ENCODE peak calls at places on chromosomes 4 and X, in ten cellular contexts. U is ovary, L is OCI-LY7, Z is mucosa of descending colon, R is GM23338, S is AG09309, H is neural progenitor cell, O is sigmoid colon, X is thyroid gland, K is endodermal cell. N is an unnamed sample.

GRCh38 chrX:110853610-110854009 is 58.0 kb upstream of the CHRDL1 start:
- DNase-seq in U (no peak), L (no peak), Z (no peak), R (peak), S (no peak), H (peak), O (no peak), X (peak), K (peak), N (peak)

GRCh38 chrX:153646620-153647373 is at the start of gene DUSP9:
- DNase-seq in U (peak), L (no peak), Z (peak), R (peak), S (no peak), H (peak), O (peak), X (peak), K (peak), N (no peak)

GRCh38 chr4:159446266-159446976 is 343.5 kb downstream of the RAPGEF2 start:
- DNase-seq in U (no peak), L (peak), Z (no peak), R (peak), S (peak), H (peak), O (no peak), X (peak), K (peak), N (peak)

GRCh38 chrX:13376857-13377441 is 57.1 kb upstream of the ATXN3L start:
- DNase-seq in U (no peak), L (no peak), Z (no peak), R (no peak), S (peak), H (no peak), O (no peak), X (no peak), K (no peak), N (peak)

GRCh38 chr4:12421364-12421763 is 992.7 kb upstream of the HS3ST1 start:
- DNase-seq in U (no peak), L (no peak), Z (no peak), R (no peak), S (no peak), H (no peak), O (no peak), X (no peak), K (no peak), N (no peak)

GRCh38 chrX:111387470-111387869 is 24.5 kb downstream of the DCX start:
- DNase-seq in U (no peak), L (no peak), Z (no peak), R (no peak), S (no peak), H (peak), O (no peak), X (no peak), K (no peak), N (no peak)

GRCh38 chrX:14351889-14352288 is 177.4 kb upstream of the GLRA2 start:
- DNase-seq in U (no peak), L (no peak), Z (no peak), R (peak), S (no peak), H (peak), O (no peak), X (no peak), K (peak), N (no peak)

GRCh38 chrX:11137543-11138139 is 26.5 kb downstream of the HCCS start:
- DNase-seq in U (no peak), L (peak), Z (no peak), R (peak), S (peak), H (peak), O (no peak), X (no peak), K (no peak), N (peak)

GRCh38 chrX:24934279-24934678 is 81.5 kb downstream of the ARX start:
- DNase-seq in U (no peak), L (no peak), Z (no peak), R (no peak), S (no peak), H (no peak), O (no peak), X (no peak), K (no peak), N (no peak)

GRCh38 chrX:75623535-75623934 is 100.7 kb upstream of the ZDHHC15 start:
- DNase-seq in U (no peak), L (no peak), Z (no peak), R (peak), S (no peak), H (peak), O (no peak), X (no peak), K (peak), N (no peak)

GRCh38 chrX:150365051-150365952 is 2.2 kb downstream of the MAMLD1 start:
- DNase-seq in U (peak), L (no peak), Z (peak), R (peak), S (no peak), H (peak), O (peak), X (peak), K (peak), N (peak)

GRCh38 chrX:10172867-10173266 is 16.1 kb downstream of the CLCN4 start:
- DNase-seq in U (no peak), L (no peak), Z (no peak), R (peak), S (no peak), H (no peak), O (no peak), X (peak), K (no peak), N (no peak)

GRCh38 chr4:38803833-38804653 is 548 bp downstream of the TLR1 start:
- DNase-seq in U (no peak), L (peak), Z (no peak), R (no peak), S (no peak), H (no peak), O (no peak), X (no peak), K (no peak), N (no peak)

GRCh38 chr4:105113800-105114199 is 32.9 kb upstream of the TET2 start:
- DNase-seq in U (no peak), L (no peak), Z (no peak), R (no peak), S (no peak), H (no peak), O (no peak), X (no peak), K (no peak), N (peak)

GRCh38 chr4:112514449-112515277 is 1.3 kb downstream of the NEUROG2 start:
- DNase-seq in U (no peak), L (peak), Z (no peak), R (peak), S (no peak), H (peak), O (no peak), X (no peak), K (peak), N (no peak)

GRCh38 chr4:141999446-142000143 is 363.2 kb downstream of the IL15 start:
- DNase-seq in U (no peak), L (no peak), Z (no peak), R (no peak), S (no peak), H (no peak), O (no peak), X (no peak), K (no peak), N (no peak)

GRCh38 chr4:105637409-105638258 is 70.9 kb downstream of the INTS12 start:
- DNase-seq in U (peak), L (peak), Z (peak), R (no peak), S (no peak), H (peak), O (peak), X (peak), K (no peak), N (peak)

GRCh38 chrX:132046533-132046932 is 23.4 kb downstream of the STK26 start:
- DNase-seq in U (no peak), L (no peak), Z (no peak), R (no peak), S (no peak), H (no peak), O (no peak), X (no peak), K (no peak), N (no peak)

GRCh38 chr4:84968936-84969335 is 2.4 kb upstream of the WDFY3 start:
- DNase-seq in U (no peak), L (no peak), Z (no peak), R (no peak), S (no peak), H (no peak), O (no peak), X (no peak), K (no peak), N (no peak)

GRCh38 chr4:139609647-139610046 is 53.6 kb upstream of the SETD7 start:
- DNase-seq in U (no peak), L (no peak), Z (no peak), R (no peak), S (no peak), H (no peak), O (no peak), X (no peak), K (no peak), N (peak)

GRCh38 chr4:92122911-92123310 is 180.9 kb upstream of the GRID2 start:
- DNase-seq in U (no peak), L (no peak), Z (no peak), R (no peak), S (no peak), H (no peak), O (no peak), X (no peak), K (no peak), N (no peak)

GRCh38 chr4:153137168-153137567 is 67.1 kb upstream of the TRIM2 start:
- DNase-seq in U (peak), L (no peak), Z (no peak), R (no peak), S (peak), H (no peak), O (no peak), X (no peak), K (peak), N (peak)

GRCh38 chrX:38638952-38639529 is 77.7 kb downstream of the TSPAN7 start:
- DNase-seq in U (no peak), L (no peak), Z (no peak), R (no peak), S (no peak), H (no peak), O (no peak), X (no peak), K (no peak), N (no peak)

GRCh38 chr4:159071969-159072765 is 30.7 kb upstream of the RAPGEF2 start:
- DNase-seq in U (no peak), L (no peak), Z (no peak), R (no peak), S (no peak), H (no peak), O (no peak), X (no peak), K (no peak), N (peak)

GRCh38 chr4:104747635-104748034 is 252.9 kb upstream of the CXXC4 start:
- DNase-seq in U (no peak), L (no peak), Z (no peak), R (no peak), S (no peak), H (no peak), O (no peak), X (no peak), K (no peak), N (no peak)

GRCh38 chr4:105343523-105343931 is 130.3 kb downstream of the PPA2 start:
- DNase-seq in U (no peak), L (no peak), Z (no peak), R (no peak), S (no peak), H (no peak), O (no peak), X (no peak), K (no peak), N (peak)

GRCh38 chr4:165865995-165866650 is 6.9 kb upstream of the TLL1 start:
- DNase-seq in U (no peak), L (no peak), Z (no peak), R (no peak), S (no peak), H (no peak), O (no peak), X (no peak), K (no peak), N (no peak)

GRCh38 chr4:165864228-165864627 is 8.8 kb upstream of the TLL1 start:
- DNase-seq in U (no peak), L (peak), Z (no peak), R (no peak), S (no peak), H (peak), O (no peak), X (no peak), K (no peak), N (no peak)

DNA sequence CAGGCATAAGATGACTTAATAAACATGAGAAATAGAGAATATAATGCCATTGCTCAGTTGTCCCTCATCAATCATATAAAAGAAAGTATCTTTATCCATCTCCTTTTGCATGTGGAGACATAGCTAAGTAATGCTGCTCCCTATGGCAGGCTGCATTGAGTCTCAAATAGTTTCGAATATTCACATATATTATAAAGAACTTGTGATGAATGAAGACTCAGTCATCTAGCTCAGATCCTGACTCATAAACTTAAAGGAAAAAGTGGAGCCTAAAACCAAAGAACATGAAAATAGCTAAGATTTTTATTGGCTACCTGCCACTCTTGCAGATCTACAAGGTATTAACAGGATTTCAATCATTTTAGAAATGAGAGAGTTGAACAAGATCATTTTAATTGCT is 11.7 kb upstream of the TLL1 start:
- DNase-seq in U (no peak), L (no peak), Z (no peak), R (no peak), S (no peak), H (no peak), O (no peak), X (no peak), K (no peak), N (no peak)
- TF ChIP-seq CTCF in U (no peak), L (no peak), Z (no peak), R (no peak), S (no peak), H (no peak), O (no peak), X (no peak), K (no peak), N (no peak)

GRCh38 chrX:15673970-15674369 is 9.4 kb upstream of the CLTRN start:
- DNase-seq in U (no peak), L (no peak), Z (no peak), R (no peak), S (no peak), H (no peak), O (no peak), X (no peak), K (no peak), N (no peak)
- H3K4me3 ChIP-seq in U (peak), L (peak), Z (no peak), R (peak), S (peak), H (peak), O (peak), X (peak), K (peak), N (peak)

GRCh38 chr4:6781113-6781512 is 1.4 kb upstream of the KIAA0232 start:
- DNase-seq in U (no peak), L (no peak), Z (no peak), R (no peak), S (no peak), H (no peak), O (no peak), X (peak), K (no peak), N (no peak)

GRCh38 chr4:6782846-6783110 is 251 bp downstream of the KIAA0232 start:
- DNase-seq in U (no peak), L (no peak), Z (no peak), R (no peak), S (no peak), H (no peak), O (no peak), X (no peak), K (no peak), N (no peak)

GRCh38 chr4:6781561-6781960 is 966 bp upstream of the KIAA0232 start:
- DNase-seq in U (no peak), L (peak), Z (no peak), R (no peak), S (no peak), H (no peak), O (no peak), X (no peak), K (no peak), N (no peak)

GRCh38 chr4:6783111-6783981 is 819 bp downstream of the KIAA0232 start:
- DNase-seq in U (peak), L (peak), Z (peak), R (peak), S (peak), H (peak), O (peak), X (peak), K (peak), N (peak)

GRCh38 chr4:6782147-6782845 is at the start of gene KIAA0232:
- DNase-seq in U (peak), L (peak), Z (peak), R (peak), S (peak), H (peak), O (peak), X (peak), K (peak), N (peak)
- TF ChIP-seq CTCF in U (no peak), L (no peak), Z (no peak), R (no peak), S (no peak), H (no peak), O (no peak), X (no peak), K (no peak), N (no peak)

GRCh38 chr4:110633358-110634319 is 10.8 kb upstream of the PITX2 start:
- DNase-seq in U (no peak), L (no peak), Z (no peak), R (peak), S (no peak), H (peak), O (no peak), X (no peak), K (peak), N (no peak)
- H3K4me3 ChIP-seq in U (no peak), L (no peak), Z (no peak), R (peak), S (no peak), H (peak), O (no peak), X (no peak), K (peak), N (no peak)

N was measured in astrocyte of the spinal cord.